ENCODE peak calls at places on chromosomes 6 and 20, in eight cellular contexts. W is AG04450; C is cardiac muscle cell; E is A549; A is BE2C; U is CD8-positive, alpha-beta T cell; O is uterus; Q is psoas muscle. P is an unnamed sample. For H3K9me3, the result is how much of the 10 kb centered on the place peaks cover.

GRCh38 chr6:19525673-19526072 is 311.5 kb upstream of the ID4 start:
- DNase-seq in C (no peak), A (no peak), Q (no peak), E (no peak), U (no peak), W (no peak), O (no peak), P (no peak)

GRCh38 chr6:144346719-144347446 is 61.7 kb downstream of the UTRN start:
- DNase-seq in Q (no peak), W (peak), E (peak), O (no peak), U (no peak), A (no peak), C (peak), P (no peak)

GRCh38 chr6:17093692-17094091 is 8.2 kb upstream of the STMND1 start:
- DNase-seq in U (no peak), C (no peak), Q (no peak), O (no peak), E (no peak), W (no peak), A (no peak), P (peak)

GRCh38 chr6:17600527-17601388 is 656 bp downstream of the FAM8A1 start:
- DNase-seq in C (peak), E (no peak), Q (peak), W (no peak), A (peak), O (peak), U (peak), P (peak)

GRCh38 chr20:63552481-63553249 is 1.3 kb upstream of the FNDC11 start:
- DNase-seq in E (no peak), Q (no peak), W (no peak), O (no peak), A (no peak), U (peak), C (no peak), P (no peak)

GRCh38 chr20:3400260-3401155 is 7.0 kb downstream of the DNAAF9 start:
- DNase-seq in Q (no peak), C (no peak), E (no peak), W (no peak), O (no peak), A (no peak), U (no peak), P (no peak)

GRCh38 chr6:136587527-136587926 is 37.3 kb upstream of the MAP7 start:
- DNase-seq in E (no peak), A (no peak), U (no peak), C (no peak), W (no peak), O (no peak), Q (no peak), P (no peak)

GRCh38 chr6:152428126-152428525 is 209.0 kb downstream of the SYNE1 start:
- DNase-seq in U (no peak), A (no peak), C (peak), E (no peak), O (no peak), W (no peak), Q (no peak), P (peak)

GRCh38 chr20:44023515-44024371 is 109.1 kb downstream of the TOX2 start:
- DNase-seq in A (no peak), C (no peak), O (no peak), Q (no peak), W (no peak), U (no peak), E (no peak), P (no peak)

GRCh38 chr6:17233531-17233930 is 47.6 kb upstream of the RBM24 start:
- DNase-seq in Q (no peak), A (no peak), W (no peak), E (no peak), U (no peak), C (peak), O (no peak), P (no peak)

GRCh38 chr20:32473231-32474008 is 111.7 kb downstream of the NOL4L start:
- DNase-seq in C (no peak), W (no peak), E (no peak), O (no peak), U (no peak), A (peak), Q (no peak), P (peak)

GRCh38 chr6:37940074-37940847 is 120.7 kb downstream of the ZFAND3 start:
- DNase-seq in Q (no peak), U (no peak), O (peak), A (peak), C (peak), E (no peak), W (no peak), P (no peak)

GRCh38 chr6:35500782-35501181 is 3.9 kb upstream of the TEAD3 start:
- DNase-seq in U (no peak), Q (no peak), O (no peak), A (no peak), W (no peak), E (no peak), C (no peak), P (no peak)

GRCh38 chr6:56959938-56960337 is 5.0 kb downstream of the BEND6 start:
- DNase-seq in Q (no peak), A (no peak), C (no peak), U (no peak), W (no peak), O (no peak), E (no peak), P (no peak)

GRCh38 chr20:57558614-57559285 is 2.2 kb upstream of the PCK1 start:
- DNase-seq in E (no peak), O (no peak), W (no peak), U (no peak), A (no peak), Q (no peak), C (no peak), P (no peak)

GRCh38 chr6:362231-362923 is 29.2 kb upstream of the IRF4 start:
- DNase-seq in O (no peak), W (no peak), A (no peak), C (no peak), Q (no peak), U (no peak), E (no peak), P (no peak)
- H3K9me3 ChIP-seq in O (under half), W (half or more), A (under half), C (under half), Q (under half), U (under half), E (under half), P (under half)

GRCh38 chr6:74280130-74280692 is 584.2 kb downstream of the CD109 start:
- DNase-seq in E (no peak), A (no peak), U (no peak), Q (no peak), W (no peak), C (no peak), O (no peak), P (no peak)
- TF ChIP-seq CTCF in E (peak), A (no peak), U (no peak), Q (no peak), W (peak), C (peak), O (no peak), P (peak)

DNA sequence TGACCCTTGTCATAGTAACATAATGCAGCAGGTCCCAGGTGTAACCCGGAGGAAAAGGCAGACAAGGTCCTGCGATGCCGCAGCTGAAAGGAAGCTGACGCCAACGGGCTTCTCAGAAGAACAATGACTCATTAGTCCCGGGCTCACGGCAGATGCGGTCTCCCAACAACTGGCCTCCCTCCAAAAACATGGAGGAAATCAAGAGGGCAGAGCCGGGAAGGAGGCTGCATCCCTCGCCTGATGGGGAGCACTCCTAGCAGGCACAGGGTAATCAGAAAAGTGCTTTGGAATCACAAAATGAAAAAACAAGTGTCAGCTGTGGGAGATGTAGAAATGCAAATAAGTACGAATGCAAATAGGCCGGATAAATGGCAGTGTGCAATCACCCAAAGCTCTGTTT is 165.2 kb upstream of the AGPAT4 start:
- DNase-seq in W (peak), Q (peak), E (peak), U (no peak), C (peak), O (peak), A (peak), P (no peak)
- H3K4me3 ChIP-seq in W (no peak), Q (peak), E (peak), U (no peak), C (no peak), O (no peak), A (peak), P (no peak)

GRCh38 chr6:165229216-165229615 is 80.2 kb downstream of the C6orf118 start:
- DNase-seq in O (no peak), Q (no peak), U (no peak), E (no peak), W (no peak), A (no peak), C (no peak), P (no peak)

GRCh38 chr6:165231581-165232276 is 77.7 kb downstream of the C6orf118 start:
- DNase-seq in C (peak), W (no peak), Q (no peak), E (peak), A (peak), O (no peak), U (no peak), P (peak)

GRCh38 chr6:165231177-165231576 is 78.2 kb downstream of the C6orf118 start:
- DNase-seq in U (no peak), E (no peak), Q (no peak), O (no peak), C (no peak), W (no peak), A (no peak), P (no peak)

GRCh38 chr6:165223736-165224135 is 85.7 kb downstream of the C6orf118 start:
- DNase-seq in W (no peak), A (no peak), O (no peak), C (no peak), U (no peak), E (no peak), Q (no peak), P (no peak)

GRCh38 chr6:165227644-165228329 is 81.6 kb downstream of the C6orf118 start:
- DNase-seq in W (no peak), C (peak), A (no peak), Q (no peak), U (no peak), E (no peak), O (no peak), P (no peak)
- H3K9me3 ChIP-seq in W (under half), C (under half), A (under half), Q (under half), U (under half), E (under half), O (under half), P (under half)

GRCh38 chr6:101018157-101018556 is 137.0 kb upstream of the ASCC3 start:
- DNase-seq in C (no peak), O (no peak), A (no peak), W (no peak), U (no peak), E (no peak), Q (no peak), P (no peak)
- TF ChIP-seq CTCF in C (no peak), O (no peak), A (no peak), W (no peak), U (no peak), E (no peak), Q (no peak), P (no peak)

GRCh38 chr6:1310628-1311399 is 1.1 kb upstream of the FOXQ1 start:
- DNase-seq in U (no peak), A (no peak), O (no peak), C (no peak), E (no peak), Q (no peak), W (no peak), P (peak)
- H3K4me3 ChIP-seq in U (no peak), A (no peak), O (peak), C (peak), E (peak), Q (peak), W (peak), P (peak)

GRCh38 chr20:56072165-56072564 is 66.8 kb upstream of the CBLN4 start:
- DNase-seq in U (no peak), E (no peak), W (no peak), C (no peak), O (no peak), A (no peak), Q (no peak), P (no peak)

GRCh38 chr20:56069016-56069415 is 63.7 kb upstream of the CBLN4 start:
- DNase-seq in E (no peak), A (no peak), U (no peak), Q (no peak), W (no peak), C (no peak), O (no peak), P (no peak)
- H3K9me3 ChIP-seq in E (under half), A (under half), U (under half), Q (under half), W (under half), C (under half), O (under half), P (half or more)

GRCh38 chr6:140061422-140062041 is 687.1 kb upstream of the CITED2 start:
- DNase-seq in W (no peak), C (no peak), E (no peak), O (no peak), Q (no peak), A (no peak), U (no peak), P (no peak)
- TF ChIP-seq CTCF in W (no peak), C (no peak), E (no peak), O (no peak), Q (no peak), A (no peak), U (no peak), P (no peak)